ENCODE peak calls at places on chromosomes 13 and 19, in eight cellular contexts. T is CD4-positive, alpha-beta memory T cell; L is pancreas; S is small intestine; O is A549; X is CD8-positive, alpha-beta T cell; H is heart right ventricle; K is tibial nerve. G is an unnamed sample. For H3K4me1, the result is how much of the 10 kb centered on the place peaks cover.

GRCh38 chr19:9128171-9128570 is 1.4 kb upstream of the OR7G3 start:
- DNase-seq in L (no peak), X (no peak), T (no peak), H (no peak), O (peak), S (no peak), K (no peak), G (no peak)

GRCh38 chr13:25691654-25692053 is 319.9 kb downstream of the ATP8A2 start:
- DNase-seq in S (no peak), L (no peak), T (no peak), K (no peak), H (no peak), X (no peak), O (no peak), G (no peak)

GRCh38 chr13:31878955-31879354 is 139.6 kb downstream of the RXFP2 start:
- DNase-seq in S (no peak), X (no peak), T (no peak), O (no peak), H (no peak), L (no peak), K (no peak), G (no peak)

GRCh38 chr19:633786-634639 is 676 bp upstream of the POLRMT start:
- DNase-seq in K (no peak), S (no peak), X (no peak), T (no peak), O (no peak), H (no peak), L (no peak), G (no peak)

GRCh38 chr13:87661471-87661870 is 9.7 kb upstream of the SLITRK5 start:
- DNase-seq in L (no peak), S (no peak), X (no peak), O (no peak), K (no peak), T (no peak), H (no peak), G (no peak)

GRCh38 chr13:97030705-97031452 is 36.6 kb upstream of the OXGR1 start:
- DNase-seq in L (no peak), O (peak), H (no peak), X (no peak), S (peak), T (no peak), K (no peak), G (no peak)

GRCh38 chr13:101127741-101128353 is 288.5 kb downstream of the NALCN start:
- DNase-seq in S (peak), O (peak), H (no peak), L (peak), T (peak), K (peak), X (no peak), G (no peak)

GRCh38 chr13:112445411-112446271 is 69.5 kb downstream of the SPACA7 start:
- DNase-seq in L (no peak), H (no peak), X (no peak), S (no peak), K (no peak), T (no peak), O (no peak), G (no peak)

GRCh38 chr13:23020246-23020843 is 160.4 kb upstream of the SGCG start:
- DNase-seq in S (peak), L (peak), K (peak), X (no peak), H (peak), T (peak), O (peak), G (peak)

GRCh38 chr19:29687244-29687896 is 22.1 kb downstream of the PLEKHF1 start:
- DNase-seq in L (no peak), H (no peak), K (peak), T (no peak), S (no peak), O (peak), X (no peak), G (no peak)

GRCh38 chr13:88031980-88032562 is 360.9 kb downstream of the SLITRK5 start:
- DNase-seq in S (no peak), L (no peak), K (no peak), H (no peak), O (no peak), X (no peak), T (no peak), G (no peak)

GRCh38 chr19:45800009-45800553 is 7.4 kb upstream of the DMWD start:
- DNase-seq in H (no peak), T (no peak), L (no peak), K (no peak), S (no peak), X (no peak), O (peak), G (no peak)

GRCh38 chr19:17406887-17407196 is 1.4 kb upstream of the BST2 start:
- DNase-seq in X (no peak), T (no peak), L (no peak), K (no peak), O (no peak), H (no peak), S (peak), G (no peak)

GRCh38 chr13:32165791-32166190 is 134.2 kb downstream of the FRY start:
- DNase-seq in L (no peak), X (no peak), T (no peak), K (no peak), O (no peak), S (no peak), H (peak), G (no peak)

GRCh38 chr13:34942732-34943674 is 933 bp downstream of the NBEA start:
- DNase-seq in L (peak), O (peak), S (peak), K (no peak), X (peak), H (peak), T (no peak), G (peak)

GRCh38 chr19:28009696-28010095 is 1203.3 kb downstream of the UQCRFS1 start:
- DNase-seq in H (no peak), X (no peak), K (no peak), S (no peak), T (no peak), O (no peak), L (no peak), G (no peak)

GRCh38 chr19:36032251-36033104 is at the start of gene CLIP3:
- DNase-seq in H (peak), T (peak), O (no peak), L (no peak), K (peak), S (no peak), X (no peak), G (peak)

GRCh38 chr13:20984879-20985278 is 76.5 kb downstream of the LATS2 start:
- DNase-seq in L (no peak), T (no peak), K (no peak), O (no peak), H (no peak), X (no peak), S (no peak), G (no peak)

GRCh38 chr13:20495087-20496023 is 30.3 kb downstream of the CRYL1 start:
- DNase-seq in O (peak), K (peak), T (peak), S (peak), X (peak), L (peak), H (peak), G (peak)

DNA sequence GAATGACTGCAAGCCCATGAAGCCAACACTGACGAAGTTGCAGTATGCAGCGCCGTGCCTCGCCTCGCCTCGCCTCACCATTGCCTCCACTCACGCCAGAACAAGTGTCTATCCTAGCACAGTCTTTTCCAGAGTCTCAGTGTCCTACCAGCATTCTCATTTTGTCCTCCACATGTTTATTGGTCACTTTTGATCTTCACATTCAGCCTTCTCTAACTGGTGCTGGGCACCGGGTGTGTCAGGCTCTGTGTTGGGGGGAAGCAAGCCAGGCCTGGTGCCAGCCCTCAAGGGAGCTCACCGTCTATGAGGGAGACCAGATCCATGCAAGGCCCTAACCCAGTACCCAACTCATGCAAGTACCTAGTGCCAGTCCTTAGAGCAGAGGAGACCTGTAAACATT is 69.7 kb upstream of the GPR183 start:
- DNase-seq in K (no peak), H (no peak), X (no peak), L (no peak), S (no peak), T (no peak), O (no peak), G (no peak)
- H3K4me1 ChIP-seq in K (under half), H (under half), X (half or more), L (under half), S (under half), T (half or more), O (under half), G (under half)

DNA sequence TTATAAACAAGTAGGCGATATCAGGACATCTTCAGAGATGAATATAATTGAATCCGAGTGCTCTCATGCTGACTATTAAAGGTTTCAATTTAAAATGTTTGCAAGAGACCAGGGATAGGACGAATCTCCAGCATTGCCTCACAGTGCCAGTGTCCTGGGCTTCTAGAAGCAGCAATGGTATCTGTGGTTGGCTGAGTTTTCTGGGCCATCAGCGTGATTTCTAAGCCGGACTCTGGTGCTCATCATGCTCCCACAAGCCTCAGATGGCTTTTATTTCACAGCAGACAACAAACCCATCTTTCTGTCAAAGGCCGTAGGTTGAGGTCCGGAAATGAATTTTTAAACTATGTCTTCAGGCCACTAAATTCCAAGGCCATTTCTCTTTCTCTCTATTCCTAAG is 187.7 kb downstream of the FOXO1 start:
- DNase-seq in O (no peak), K (no peak), S (no peak), H (no peak), L (no peak), X (no peak), T (no peak), G (no peak)
- H3K4me1 ChIP-seq in O (under half), K (under half), S (under half), H (under half), L (under half), X (under half), T (under half), G (under half)

DNA sequence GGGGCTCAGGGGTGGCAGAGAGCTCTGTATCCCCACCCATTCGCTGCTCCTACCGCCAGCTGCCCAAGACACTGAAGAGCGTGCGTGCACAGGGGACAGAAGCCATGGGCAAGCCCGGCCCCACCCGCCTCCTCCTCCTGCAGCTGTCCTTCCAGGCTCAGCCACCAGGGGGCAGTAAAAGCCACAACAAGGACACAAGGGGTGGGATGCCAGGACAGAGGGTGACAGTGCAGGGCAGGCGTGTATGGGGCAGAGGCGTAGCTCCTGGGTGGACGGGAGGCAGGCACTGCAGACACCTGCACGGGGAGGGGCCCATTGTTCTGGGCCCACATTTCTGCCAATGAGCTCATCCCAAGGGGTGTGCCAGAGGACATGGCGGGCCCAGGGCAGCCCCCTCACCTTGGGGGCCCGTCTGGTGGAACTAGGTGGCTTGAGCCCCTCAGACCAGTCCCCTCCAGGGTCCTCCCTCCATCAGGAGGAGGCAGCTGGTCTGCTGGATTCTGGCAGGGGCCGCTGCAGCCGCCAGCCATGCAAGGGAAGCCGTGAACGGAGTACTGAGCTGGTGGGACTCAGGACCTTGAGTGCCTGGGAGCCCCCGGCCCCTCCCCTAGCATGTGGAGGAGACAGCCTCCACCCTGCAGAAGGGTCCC is 61.2 kb downstream of the MLLT1 start:
- DNase-seq in T (peak), L (peak), K (peak), X (peak), H (peak), S (peak), O (peak), G (peak)
- H3K4me1 ChIP-seq in T (under half), L (under half), K (under half), X (under half), H (half or more), S (under half), O (under half), G (under half)

DNA sequence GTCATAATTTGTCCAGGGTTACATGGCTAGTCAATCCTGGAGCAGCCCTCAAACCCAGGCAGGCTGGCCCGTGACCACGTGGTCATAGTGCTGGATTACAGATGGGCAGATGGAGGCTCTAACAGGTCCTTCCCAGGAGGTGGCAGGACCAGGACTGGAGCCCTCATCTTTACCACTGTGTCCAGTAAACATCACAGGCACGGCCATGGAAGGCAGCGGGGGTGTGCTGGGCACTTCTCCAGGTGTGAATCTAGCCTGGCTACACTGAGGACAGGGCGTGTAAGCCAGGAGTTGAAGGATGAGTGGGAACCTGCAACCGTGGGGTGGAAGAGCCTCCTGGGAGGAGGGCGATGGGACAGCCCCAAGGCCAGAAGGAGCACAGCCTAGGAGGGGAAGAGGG is 6.1 kb downstream of the CIC start:
- DNase-seq in T (no peak), O (no peak), H (peak), L (peak), S (no peak), K (no peak), X (no peak), G (no peak)
- H3K4me1 ChIP-seq in T (half or more), O (under half), H (half or more), L (under half), S (under half), K (half or more), X (half or more), G (half or more)

DNA sequence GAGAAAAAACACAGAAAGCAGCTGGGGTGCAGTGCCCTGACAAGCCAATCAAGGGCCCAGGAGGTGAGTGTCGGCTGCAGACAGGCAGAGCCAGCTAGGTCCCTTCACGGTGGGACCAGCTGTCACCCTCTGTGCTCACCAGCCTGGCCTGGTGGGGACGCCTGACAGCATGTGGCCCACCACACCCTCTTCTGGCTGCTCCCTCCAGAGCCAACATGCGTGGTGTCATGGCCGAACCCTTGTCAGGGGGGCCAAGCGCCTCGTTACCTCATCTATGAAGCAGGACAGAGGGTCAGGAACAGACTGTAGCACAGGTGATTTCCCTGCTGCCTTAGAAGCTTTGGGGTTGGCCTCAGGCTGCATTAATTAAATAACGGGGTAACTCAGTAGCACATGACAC is 40.0 kb upstream of the ISYNA1 start:
- DNase-seq in H (no peak), S (no peak), L (no peak), T (no peak), O (no peak), K (no peak), X (no peak), G (no peak)
- H3K4me1 ChIP-seq in H (half or more), S (under half), L (under half), T (half or more), O (under half), K (under half), X (half or more), G (half or more)

GRCh38 chr13:77318741-77319140 is 8.2 kb downstream of the MYCBP2 start:
- DNase-seq in X (no peak), S (no peak), T (no peak), L (no peak), H (no peak), O (no peak), K (no peak), G (no peak)
- H3K4me1 ChIP-seq in X (half or more), S (under half), T (half or more), L (under half), H (under half), O (under half), K (under half), G (under half)

GRCh38 chr13:44159633-44160279 is 213.9 kb upstream of the SERP2 start:
- DNase-seq in O (peak), L (no peak), K (no peak), S (no peak), X (no peak), T (no peak), H (no peak), G (no peak)

GRCh38 chr13:44158741-44159632 is 214.6 kb upstream of the SERP2 start:
- DNase-seq in L (no peak), O (no peak), K (no peak), X (no peak), H (no peak), S (no peak), T (no peak), G (no peak)

GRCh38 chr13:44156294-44156658 is 217.3 kb upstream of the SERP2 start:
- DNase-seq in X (no peak), L (no peak), H (no peak), K (no peak), T (no peak), S (no peak), O (no peak), G (no peak)

GRCh38 chr13:44157614-44158013 is 216.0 kb upstream of the SERP2 start:
- DNase-seq in X (no peak), H (no peak), K (no peak), L (no peak), O (no peak), S (no peak), T (no peak), G (no peak)

GRCh38 chr13:44158055-44158655 is 215.5 kb upstream of the SERP2 start:
- DNase-seq in S (no peak), L (no peak), O (no peak), H (no peak), T (no peak), K (peak), X (no peak), G (no peak)
- H3K4me1 ChIP-seq in S (under half), L (under half), O (under half), H (under half), T (under half), K (under half), X (under half), G (under half)

DNA sequence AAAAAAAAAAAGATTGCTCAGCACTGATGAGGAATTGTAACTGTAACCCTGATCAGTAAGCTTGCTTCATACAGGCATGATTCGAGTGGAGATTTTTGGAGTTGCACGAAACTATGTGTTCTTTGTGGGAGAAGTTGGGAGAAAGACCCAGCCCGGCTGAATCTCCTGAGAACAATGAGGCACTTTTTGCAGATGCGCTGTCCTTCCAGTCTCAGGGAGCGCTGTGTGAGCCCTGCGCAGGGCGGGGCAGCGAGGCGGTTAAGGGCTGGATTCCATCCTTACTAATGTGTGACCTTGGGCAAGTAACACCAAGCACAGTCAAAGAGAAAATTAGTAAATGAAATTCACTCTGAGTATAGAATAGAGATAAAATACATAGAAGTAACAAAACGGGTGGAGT is 76.9 kb downstream of the SIPA1L3 start:
- DNase-seq in S (no peak), K (no peak), X (no peak), O (no peak), T (no peak), H (no peak), L (no peak), G (no peak)
- H3K4me1 ChIP-seq in S (under half), K (under half), X (under half), O (under half), T (under half), H (under half), L (under half), G (under half)

DNA sequence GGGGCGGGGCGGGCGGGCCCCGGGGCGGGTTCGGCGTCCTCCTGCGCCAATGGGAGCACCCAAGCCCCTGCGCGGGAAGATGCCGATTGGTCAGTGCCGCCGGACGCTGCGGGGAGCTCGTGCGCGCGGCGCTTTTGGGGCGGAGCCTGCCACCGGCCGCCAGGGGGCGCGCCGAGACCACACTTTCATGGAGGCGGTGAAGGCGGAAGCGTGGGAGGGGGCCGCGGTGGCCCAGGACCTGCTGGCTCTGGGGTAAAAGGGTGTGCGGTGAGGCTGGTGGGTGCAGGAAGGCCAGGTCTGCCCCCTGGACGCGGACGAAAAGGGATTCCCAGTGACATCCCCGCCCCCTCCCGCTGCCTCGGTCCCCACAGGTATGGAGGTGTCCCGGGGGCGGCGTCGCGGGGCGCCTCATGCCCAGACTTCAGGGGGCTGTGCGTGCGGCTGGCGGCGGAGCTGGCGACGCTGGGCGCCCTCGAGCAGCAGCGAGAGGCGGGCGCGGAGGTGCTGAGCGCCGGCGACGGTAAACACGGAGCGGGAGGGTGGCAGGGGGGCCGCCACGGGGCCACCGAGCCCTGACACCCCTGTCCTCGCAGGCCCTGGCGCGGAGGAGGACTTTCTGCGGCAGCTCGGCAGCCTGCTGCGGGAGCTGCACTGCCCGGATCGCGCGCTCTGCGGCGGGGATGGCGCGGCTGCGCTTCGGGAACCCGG is at the start of gene FAM98C:
- DNase-seq in S (peak), X (peak), O (peak), H (peak), L (peak), T (peak), K (peak), G (peak)
- H3K4me1 ChIP-seq in S (under half), X (under half), O (under half), H (under half), L (under half), T (under half), K (under half), G (under half)